ENCODE peak calls at places on chromosomes 12 and 14, in six cellular contexts. M is AG10803; V is brain microvascular endothelial cell; N is AG04450; O is RWPE1; I is CD8-positive, alpha-beta T cell. D is an unnamed sample.

GRCh38 chr12:26783133-26783531 is 49.9 kb downstream of the ITPR2 start:
- DNase-seq in O (no peak), V (no peak), N (no peak), M (no peak), I (no peak), D (no peak)

GRCh38 chr12:50739611-50740010 is 24.3 kb upstream of the ATF1 start:
- DNase-seq in M (no peak), I (no peak), O (no peak), N (no peak), V (no peak), D (no peak)

GRCh38 chr14:58808828-58809227 is 171.1 kb downstream of the DACT1 start:
- DNase-seq in M (peak), O (no peak), I (no peak), V (peak), N (no peak), D (no peak)

GRCh38 chr12:28425531-28425930 is 235.3 kb downstream of the CCDC91 start:
- DNase-seq in O (no peak), M (no peak), N (no peak), I (no peak), V (no peak), D (no peak)

GRCh38 chr12:124862768-124863408 is 776 bp downstream of the SCARB1 start:
- DNase-seq in M (peak), O (peak), I (peak), V (peak), N (no peak), D (no peak)

GRCh38 chr14:35335388-35336092 is 43.4 kb downstream of the PSMA6 start:
- DNase-seq in I (no peak), N (no peak), V (no peak), O (no peak), M (no peak), D (no peak)

GRCh38 chr14:101917413-101918124 is 46.8 kb upstream of the DYNC1H1 start:
- DNase-seq in O (no peak), M (no peak), V (no peak), I (no peak), N (no peak), D (no peak)

GRCh38 chr14:57559561-57559960 is 65.9 kb upstream of the CCDC198 start:
- DNase-seq in O (no peak), I (no peak), N (no peak), M (no peak), V (no peak), D (no peak)

GRCh38 chr14:75527449-75528163 is 5.3 kb downstream of the BATF start:
- DNase-seq in O (no peak), N (no peak), I (no peak), M (no peak), V (no peak), D (no peak)

GRCh38 chr12:121795029-121795977 is 1.8 kb upstream of the RHOF start:
- DNase-seq in V (peak), M (peak), O (peak), I (peak), N (no peak), D (peak)

GRCh38 chr14:32059702-32060101 is 17.4 kb upstream of the ARHGAP5 start:
- DNase-seq in V (no peak), I (no peak), M (no peak), N (no peak), O (no peak), D (no peak)

GRCh38 chr14:101928415-101928841 is 35.9 kb upstream of the DYNC1H1 start:
- DNase-seq in N (no peak), V (no peak), M (no peak), I (no peak), O (no peak), D (no peak)

DNA sequence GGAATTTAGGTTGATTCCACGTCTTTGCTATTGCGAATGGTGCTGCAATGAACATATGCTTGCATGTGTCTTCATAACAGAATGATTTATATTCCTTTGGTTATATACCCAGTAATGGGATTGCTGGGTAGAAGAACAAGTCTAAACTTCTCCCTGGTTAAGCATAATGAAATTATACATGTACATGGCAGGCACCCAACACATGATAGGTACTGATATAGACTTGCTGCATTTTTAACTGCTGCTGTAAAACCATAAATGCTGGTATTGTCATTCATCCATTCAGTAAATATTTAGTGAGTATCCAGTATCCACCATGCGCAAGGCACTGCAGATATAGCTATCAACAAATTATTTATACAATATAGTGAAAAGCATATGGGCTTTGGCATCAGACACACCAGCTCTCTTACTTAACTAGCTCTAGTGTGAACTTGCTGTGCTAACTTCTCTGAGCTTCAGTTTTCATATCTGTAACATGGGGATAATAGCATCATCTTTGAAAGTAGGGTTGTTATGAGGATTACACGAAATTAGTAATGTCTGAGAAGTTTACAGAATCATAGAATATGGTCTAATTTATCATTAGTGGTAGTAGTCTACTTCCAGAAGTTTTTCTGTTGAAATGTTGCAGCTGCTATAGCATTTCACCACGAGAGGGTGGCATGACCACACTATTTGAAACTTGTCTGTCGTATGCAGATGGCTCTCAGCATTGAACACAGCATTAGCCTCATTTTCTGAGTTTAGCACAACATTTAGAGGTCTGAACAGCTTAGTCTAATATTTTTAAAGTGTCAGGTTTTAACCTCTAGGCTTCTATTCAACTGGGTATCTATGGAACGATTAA is 32.0 kb upstream of the SEL1L start:
- DNase-seq in V (peak), M (peak), N (no peak), O (peak), I (no peak), D (no peak)
- TF ChIP-seq CTCF in V (peak), M (peak), N (no peak), O (peak), I (no peak), D (peak)

GRCh38 chr14:99747582-99748330 is 45.5 kb upstream of the EML1 start:
- DNase-seq in V (no peak), N (no peak), I (no peak), M (no peak), O (no peak), D (no peak)

GRCh38 chr14:99749763-99750715 is 43.2 kb upstream of the EML1 start:
- DNase-seq in I (no peak), N (no peak), M (no peak), V (no peak), O (no peak), D (no peak)

GRCh38 chr14:99748529-99748928 is 44.7 kb upstream of the EML1 start:
- DNase-seq in M (no peak), O (no peak), N (no peak), V (no peak), I (no peak), D (no peak)

GRCh38 chr14:99750746-99751450 is 42.3 kb upstream of the EML1 start:
- DNase-seq in M (no peak), O (no peak), I (no peak), V (no peak), N (no peak), D (no peak)

DNA sequence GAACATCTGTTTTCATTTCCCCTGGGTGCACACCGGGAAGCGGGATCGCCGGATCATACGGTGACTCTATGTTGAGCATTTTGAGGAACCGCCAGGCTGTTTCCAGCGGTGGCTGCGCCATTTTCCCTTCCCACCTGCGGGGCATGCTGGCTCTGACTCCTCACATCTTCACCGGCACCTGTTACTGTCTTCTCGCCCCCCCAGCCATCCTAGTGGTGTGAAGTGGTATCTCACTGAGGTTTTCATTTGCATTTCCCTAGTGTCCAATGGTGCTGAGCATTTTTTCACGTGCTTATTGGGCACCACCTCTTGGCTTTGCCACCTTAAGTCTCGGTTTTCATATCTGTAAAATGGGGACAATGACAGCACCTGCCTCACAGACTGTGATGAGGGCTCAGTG is 44.1 kb upstream of the EML1 start:
- DNase-seq in O (no peak), M (no peak), I (no peak), N (no peak), V (no peak), D (no peak)
- TF ChIP-seq CTCF in O (no peak), M (peak), I (no peak), N (peak), V (peak), D (peak)

GRCh38 chr14:51552275-51552674 is 99.4 kb upstream of the FRMD6 start:
- DNase-seq in M (no peak), O (no peak), V (no peak), N (no peak), I (no peak), D (no peak)
- TF ChIP-seq CTCF in M (no peak), O (no peak), V (peak), N (peak), I (no peak), D (no peak)

GRCh38 chr12:120229583-120230325 is 28.8 kb upstream of the RPLP0 start:
- DNase-seq in M (no peak), O (peak), N (no peak), I (no peak), V (no peak), D (no peak)

GRCh38 chr12:120230974-120231315 is 30.0 kb upstream of the RPLP0 start:
- DNase-seq in O (no peak), V (no peak), M (no peak), N (no peak), I (no peak), D (no peak)

GRCh38 chr12:120230326-120230973 is 29.5 kb upstream of the RPLP0 start:
- DNase-seq in I (no peak), O (peak), N (peak), M (peak), V (peak), D (peak)

GRCh38 chr12:120229071-120229582 is 28.2 kb upstream of the RPLP0 start:
- DNase-seq in M (no peak), O (no peak), V (no peak), N (no peak), I (no peak), D (no peak)

GRCh38 chr12:120231316-120232011 is 30.6 kb upstream of the RPLP0 start:
- DNase-seq in O (peak), V (peak), N (peak), M (peak), I (peak), D (peak)
- TF ChIP-seq CTCF in O (no peak), V (peak), N (peak), M (peak), I (no peak), D (peak)

GRCh38 chr12:94230357-94230905 is 82.1 kb downstream of the PLXNC1 start:
- DNase-seq in N (no peak), V (no peak), O (no peak), I (no peak), M (no peak), D (no peak)
- TF ChIP-seq CTCF in N (no peak), V (no peak), O (no peak), I (no peak), M (no peak), D (no peak)

GRCh38 chr12:47802312-47802711 is 17.4 kb downstream of the HDAC7 start:
- DNase-seq in O (no peak), N (no peak), I (no peak), M (no peak), V (no peak), D (no peak)
- TF ChIP-seq CTCF in O (no peak), N (peak), I (peak), M (peak), V (peak), D (peak)

DNA sequence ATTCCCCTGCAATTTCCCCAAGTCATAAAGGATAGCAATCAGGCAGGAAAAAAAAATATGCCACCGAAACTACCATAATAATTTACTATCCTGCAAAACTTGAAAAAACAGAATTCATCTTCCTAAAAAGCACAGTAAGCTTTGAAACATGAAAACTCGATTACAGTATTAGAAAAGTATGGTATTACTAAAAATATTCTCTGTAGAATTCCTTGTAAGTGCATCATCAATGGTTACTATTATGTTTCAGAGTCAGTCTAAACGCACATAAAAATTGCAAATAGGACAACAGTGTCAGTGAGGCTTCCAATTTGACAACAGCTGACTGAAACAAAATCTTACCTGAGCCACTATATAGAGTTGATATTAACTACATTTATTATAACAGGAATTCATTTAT is 44.9 kb downstream of the FOXN3 start:
- DNase-seq in M (peak), N (no peak), O (no peak), I (no peak), V (no peak), D (no peak)
- TF ChIP-seq CTCF in M (no peak), N (no peak), O (no peak), I (no peak), V (no peak), D (no peak)

DNA sequence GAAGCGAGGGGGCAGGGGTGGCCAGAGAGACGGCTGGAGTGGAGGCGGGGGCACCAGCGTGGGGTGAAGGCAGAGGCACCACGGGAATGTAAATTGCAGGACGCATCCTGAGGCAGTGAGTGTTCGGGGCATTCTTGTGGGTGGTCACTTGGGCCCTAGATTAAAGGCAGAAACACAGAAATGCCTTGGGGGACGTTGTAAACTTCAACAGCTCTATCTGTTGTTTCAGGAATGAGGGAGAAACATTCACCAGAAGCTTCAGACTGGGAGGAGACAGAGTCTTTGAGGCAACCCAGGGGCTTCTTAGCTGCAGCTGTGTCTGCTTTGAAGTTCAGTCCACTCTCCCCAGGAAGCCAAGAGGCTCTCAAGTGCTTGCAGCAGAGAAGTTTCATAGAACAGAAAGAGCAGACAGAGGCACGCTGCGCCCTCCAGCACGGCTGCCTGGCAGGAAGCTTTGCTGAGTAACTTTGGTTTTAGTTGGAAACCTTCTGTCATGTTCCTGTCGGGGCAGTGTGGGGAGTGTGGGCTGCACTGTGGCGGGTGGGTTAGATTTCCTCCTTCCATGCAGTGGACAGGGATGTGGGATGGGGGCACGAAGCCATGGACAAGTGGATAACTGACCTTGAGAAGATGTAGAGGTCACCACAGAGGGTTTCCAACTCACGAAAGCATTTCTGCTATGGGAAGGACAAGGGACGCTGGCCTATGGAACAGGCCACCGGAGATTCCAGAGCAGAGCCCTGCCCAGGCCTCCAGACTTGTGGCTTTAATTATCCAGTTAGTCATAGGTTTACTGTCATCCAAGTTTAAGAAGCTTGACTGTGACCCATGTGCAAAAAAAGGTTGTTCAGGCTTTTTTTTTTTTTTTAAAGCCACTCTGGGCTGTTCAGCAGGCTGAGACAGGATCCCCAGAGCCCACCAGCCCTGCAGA is 107.6 kb downstream of the ARF6 start:
- DNase-seq in I (peak), M (peak), N (no peak), V (peak), O (peak), D (peak)
- TF ChIP-seq CTCF in I (no peak), M (peak), N (peak), V (peak), O (no peak), D (no peak)